ENCODE peak calls at places on chromosome 10, in nine cellular contexts. R is AG04449, J is suprapubic skin, S is body of pancreas, V is psoas muscle, I is ovary, D is right cardiac atrium, N is prostate gland, K is breast epithelium. U is an unnamed sample.

GRCh38 chr10:31071232-31071999 is 39.8 kb upstream of the ZNF438 start:
- DNase-seq in I (no peak), K (no peak), V (no peak), S (peak), J (no peak), N (no peak), D (no peak), R (no peak), U (peak)

GRCh38 chr10:82981137-82981723 is 1106.2 kb downstream of the NRG3 start:
- DNase-seq in V (no peak), S (no peak), D (no peak), K (no peak), R (peak), N (no peak), J (no peak), I (no peak), U (peak)

GRCh38 chr10:22258471-22258870 is 40.7 kb upstream of the EBLN1 start:
- DNase-seq in N (no peak), V (no peak), I (no peak), S (no peak), J (no peak), K (no peak), R (no peak), D (no peak), U (no peak)

GRCh38 chr10:7354330-7355047 is 56.3 kb downstream of the SFMBT2 start:
- DNase-seq in S (no peak), I (no peak), R (no peak), V (no peak), D (no peak), K (no peak), J (no peak), N (peak), U (peak)

GRCh38 chr10:17144757-17145156 is 15.1 kb upstream of the CUBN start:
- DNase-seq in V (no peak), J (no peak), I (no peak), S (no peak), R (no peak), K (no peak), N (no peak), D (no peak), U (no peak)

GRCh38 chr10:119140603-119141245 is 24.8 kb downstream of the SFXN4 start:
- DNase-seq in I (no peak), V (no peak), R (no peak), D (no peak), S (no peak), K (no peak), J (no peak), N (no peak), U (no peak)

GRCh38 chr10:114042895-114043531 is 653 bp upstream of the ADRB1 start:
- DNase-seq in N (peak), I (no peak), K (no peak), V (peak), D (peak), S (peak), J (peak), R (no peak), U (no peak)

GRCh38 chr10:113965683-113966082 is 78.0 kb upstream of the ADRB1 start:
- DNase-seq in N (no peak), D (no peak), R (no peak), K (no peak), V (no peak), J (no peak), S (no peak), I (no peak), U (no peak)

GRCh38 chr10:95552680-95553342 is 8.4 kb downstream of the SORBS1 start:
- DNase-seq in K (no peak), V (no peak), J (no peak), S (no peak), D (no peak), I (no peak), R (no peak), N (no peak), U (no peak)

GRCh38 chr10:103652599-103653281 is 159.2 kb downstream of the NEURL1 start:
- DNase-seq in S (no peak), D (peak), R (no peak), N (no peak), V (peak), I (no peak), J (no peak), K (no peak), U (no peak)

GRCh38 chr10:103651783-103652476 is 158.4 kb downstream of the NEURL1 start:
- DNase-seq in K (no peak), R (no peak), V (peak), J (no peak), S (no peak), N (no peak), I (peak), D (peak), U (no peak)

GRCh38 chr10:103648951-103649532 is 155.5 kb downstream of the NEURL1 start:
- DNase-seq in K (no peak), J (no peak), S (peak), V (peak), D (peak), N (no peak), I (peak), R (peak), U (no peak)

GRCh38 chr10:103648231-103648950 is 154.9 kb downstream of the NEURL1 start:
- DNase-seq in S (peak), R (no peak), I (no peak), J (no peak), N (no peak), D (peak), K (no peak), V (peak), U (no peak)

DNA sequence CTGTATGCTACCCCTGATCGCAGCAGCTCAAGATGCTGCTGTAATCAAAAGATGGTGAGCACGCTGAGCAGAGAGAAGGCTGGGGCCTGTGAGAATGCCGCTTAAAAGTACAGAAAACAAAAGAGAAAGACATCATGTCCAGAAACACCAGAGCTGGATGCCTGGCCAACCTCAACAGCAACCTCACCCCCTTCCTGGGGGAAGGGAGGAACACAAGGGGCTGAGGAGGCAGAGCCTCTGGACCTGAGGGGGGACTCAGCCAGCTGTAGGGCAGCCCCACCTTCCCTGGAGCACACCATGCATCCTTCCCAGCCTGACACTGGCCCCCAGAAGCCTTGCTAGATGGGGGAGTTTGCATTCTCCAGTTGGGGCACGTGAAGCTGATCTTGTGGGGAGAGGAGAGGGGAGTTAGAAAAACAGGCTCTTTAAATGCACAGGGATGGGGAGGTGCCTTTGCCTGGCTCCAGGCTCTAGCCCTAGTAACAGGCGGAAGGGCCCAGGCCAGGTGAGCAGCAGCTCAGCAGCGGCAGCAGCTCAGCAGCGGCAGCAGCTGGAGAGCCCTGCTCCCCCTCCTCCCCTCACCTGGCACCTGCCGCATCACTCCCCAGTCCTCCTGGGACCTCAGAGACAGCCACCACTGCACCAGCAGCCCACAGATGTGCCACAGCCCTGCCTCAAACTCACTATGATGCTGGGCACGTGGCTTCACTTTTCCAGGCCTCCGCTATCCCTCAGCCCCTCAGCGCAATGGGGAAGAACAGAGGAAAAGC is 156.3 kb downstream of the NEURL1 start:
- DNase-seq in D (peak), K (no peak), N (no peak), R (no peak), I (no peak), J (no peak), S (no peak), V (no peak), U (no peak)
- H3K4me3 ChIP-seq in D (no peak), K (no peak), N (no peak), R (no peak), I (no peak), J (no peak), S (no peak), V (no peak), U (no peak)

GRCh38 chr10:91627344-91628102 is 5.3 kb downstream of the PPP1R3C start:
- DNase-seq in J (no peak), D (no peak), S (no peak), K (no peak), N (no peak), R (no peak), I (no peak), V (no peak), U (no peak)

GRCh38 chr10:91630592-91630991 is 2.3 kb downstream of the PPP1R3C start:
- DNase-seq in V (no peak), K (no peak), I (no peak), S (no peak), J (no peak), N (no peak), R (no peak), D (no peak), U (no peak)

GRCh38 chr10:91626936-91627335 is 5.9 kb downstream of the PPP1R3C start:
- DNase-seq in I (no peak), N (no peak), K (no peak), S (no peak), D (no peak), J (no peak), R (no peak), V (no peak), U (no peak)

GRCh38 chr10:91632671-91633550 is at the start of gene PPP1R3C:
- DNase-seq in R (peak), S (peak), N (peak), V (peak), J (peak), I (peak), D (peak), K (peak), U (peak)

GRCh38 chr10:91629715-91630549 is 2.9 kb downstream of the PPP1R3C start:
- DNase-seq in I (no peak), N (no peak), V (no peak), R (no peak), D (no peak), K (no peak), S (no peak), J (no peak), U (no peak)
- H3K4me3 ChIP-seq in I (no peak), N (no peak), V (peak), R (peak), D (peak), K (no peak), S (no peak), J (peak), U (peak)

DNA sequence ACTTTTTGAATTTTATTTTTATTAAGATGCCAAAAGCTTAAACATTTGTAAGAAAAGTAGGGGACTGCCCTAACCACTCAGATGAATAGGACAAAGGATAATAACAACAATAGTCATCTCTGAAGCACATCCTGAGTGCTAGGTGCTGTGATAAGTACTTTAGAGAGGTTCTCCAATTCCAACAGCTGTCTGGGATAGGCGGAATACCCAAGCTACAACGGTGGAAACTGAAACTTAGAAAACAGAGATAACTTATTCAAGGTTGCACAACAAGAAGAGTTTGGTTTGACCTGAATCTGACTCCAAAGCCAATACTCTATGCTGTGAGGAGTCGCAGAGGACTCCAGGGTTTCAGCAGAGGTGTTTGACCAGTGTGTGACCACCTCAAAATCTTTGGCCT is 2.0 kb downstream of the RTKN2 start:
- DNase-seq in V (no peak), D (no peak), S (no peak), R (no peak), J (no peak), I (no peak), N (no peak), K (no peak), U (no peak)
- H3K4me3 ChIP-seq in V (no peak), D (no peak), S (no peak), R (no peak), J (no peak), I (no peak), N (no peak), K (no peak), U (no peak)

GRCh38 chr10:98031440-98031839 is 1.0 kb upstream of the CRTAC1 start:
- DNase-seq in I (no peak), N (no peak), V (no peak), S (no peak), J (no peak), R (no peak), K (no peak), D (no peak), U (no peak)
- H3K4me3 ChIP-seq in I (no peak), N (no peak), V (no peak), S (no peak), J (peak), R (no peak), K (peak), D (no peak), U (no peak)

GRCh38 chr10:101311440-101312067 is 42.4 kb upstream of the BTRC start:
- DNase-seq in N (no peak), I (no peak), V (no peak), S (peak), D (no peak), R (no peak), K (no peak), J (no peak), U (no peak)
- H3K4me3 ChIP-seq in N (no peak), I (no peak), V (peak), S (peak), D (peak), R (no peak), K (peak), J (no peak), U (peak)

GRCh38 chr10:99851825-99852224 is 69.4 kb downstream of the ABCC2 start:
- DNase-seq in V (no peak), S (no peak), N (no peak), J (no peak), I (no peak), R (no peak), K (no peak), D (no peak), U (no peak)

GRCh38 chr10:99849057-99849456 is 66.6 kb downstream of the ABCC2 start:
- DNase-seq in V (no peak), J (no peak), I (no peak), N (no peak), K (no peak), R (no peak), S (no peak), D (no peak), U (no peak)

GRCh38 chr10:99850767-99851127 is 68.3 kb downstream of the ABCC2 start:
- DNase-seq in N (no peak), K (no peak), V (no peak), D (no peak), R (no peak), J (no peak), S (no peak), I (no peak), U (no peak)

GRCh38 chr10:99850041-99850766 is 67.8 kb downstream of the ABCC2 start:
- DNase-seq in I (no peak), J (no peak), S (no peak), D (no peak), K (no peak), R (no peak), N (no peak), V (no peak), U (no peak)

DNA sequence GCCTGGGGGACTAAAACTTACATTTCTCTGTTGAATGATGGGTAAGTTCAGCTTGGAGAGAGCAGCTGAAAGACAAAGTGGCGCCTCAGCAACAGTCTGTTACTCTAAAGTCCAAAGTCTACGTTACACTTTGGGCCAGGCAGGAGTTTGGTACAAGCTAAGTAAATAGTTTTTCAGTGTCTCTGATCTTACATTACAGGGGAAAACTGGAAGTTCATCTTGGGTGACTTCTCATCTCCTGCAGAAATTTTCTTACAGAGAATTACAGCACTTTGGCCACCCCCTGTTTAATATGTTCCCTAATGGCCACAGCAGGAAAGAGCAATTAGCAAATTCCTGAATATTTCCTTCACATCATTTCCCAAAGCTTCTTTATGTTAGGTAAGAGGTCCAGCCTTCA is 67.1 kb downstream of the ABCC2 start:
- DNase-seq in K (no peak), I (no peak), S (no peak), J (no peak), N (no peak), D (no peak), V (no peak), R (no peak), U (no peak)
- H3K4me3 ChIP-seq in K (no peak), I (no peak), S (no peak), J (no peak), N (no peak), D (no peak), V (no peak), R (no peak), U (no peak)

DNA sequence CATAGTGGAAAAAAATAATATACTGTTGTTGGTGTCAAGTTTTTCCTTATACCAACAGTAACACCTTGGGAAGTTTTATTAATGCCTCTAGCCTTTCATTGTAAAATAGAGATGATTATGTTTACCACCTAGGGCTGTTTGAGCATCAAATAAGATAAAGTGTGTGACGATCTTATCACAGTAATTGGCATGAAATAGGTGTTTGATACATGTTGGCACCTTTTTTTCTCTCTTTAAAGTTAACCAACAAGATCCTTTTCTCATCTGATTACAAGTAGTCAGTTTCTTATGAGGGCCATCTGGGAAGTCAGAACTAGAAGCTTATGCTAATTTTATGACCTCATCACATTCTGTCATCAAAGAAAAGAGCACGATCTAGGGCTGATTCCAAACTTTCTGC is 669.5 kb downstream of the CCSER2 start:
- DNase-seq in S (no peak), N (no peak), I (no peak), V (no peak), J (no peak), K (no peak), R (no peak), D (no peak), U (no peak)
- H3K4me3 ChIP-seq in S (no peak), N (no peak), I (no peak), V (no peak), J (no peak), K (no peak), R (no peak), D (no peak), U (no peak)

GRCh38 chr10:78458983-78459638 is 425.4 kb downstream of the RPS24 start:
- DNase-seq in N (no peak), J (no peak), D (no peak), V (no peak), S (peak), I (no peak), K (no peak), R (no peak), U (peak)
- H3K4me3 ChIP-seq in N (no peak), J (no peak), D (no peak), V (no peak), S (no peak), I (no peak), K (no peak), R (no peak), U (no peak)

GRCh38 chr10:104300736-104301292 is 31.8 kb downstream of the GSTO2 start:
- DNase-seq in K (peak), I (peak), S (peak), J (no peak), R (peak), N (peak), D (peak), V (peak), U (peak)
- H3K4me3 ChIP-seq in K (peak), I (no peak), S (no peak), J (no peak), R (peak), N (no peak), D (no peak), V (no peak), U (peak)

GRCh38 chr10:71717056-71717755 is 2.4 kb downstream of the C10orf105 start:
- DNase-seq in I (no peak), R (no peak), D (peak), N (no peak), V (no peak), S (no peak), K (no peak), J (no peak), U (no peak)
- H3K4me3 ChIP-seq in I (no peak), R (no peak), D (no peak), N (no peak), V (no peak), S (no peak), K (no peak), J (no peak), U (no peak)